ENCODE peak calls at places on chromosomes 1 and 21, in ten cellular contexts. I, J, W, U, O, A, P, T, L and V are unnamed samples.

GRCh38 chr1:221458430-221459156 is 283.3 kb downstream of the DUSP10 start:
- DNase-seq in I (peak; percentile 93), J (no peak), W (no peak), U (no peak), O (no peak), A (no peak), P (no peak), T (no peak), L (no peak), V (no peak)

GRCh38 chr1:31335007-31335406 is 37.9 kb downstream of the FABP3 start:
- DNase-seq in I (peak; percentile 59), J (peak; percentile 7), W (no peak), U (no peak), O (peak; percentile 42), A (peak; percentile 6), P (peak; percentile 58), T (no peak), L (no peak), V (no peak)

GRCh38 chr1:31523769-31524168 is 52.5 kb upstream of the TINAGL1 start:
- DNase-seq in I (no peak), J (no peak), W (no peak), U (no peak), O (no peak), A (no peak), P (no peak), T (peak; percentile 73), L (peak; percentile 55), V (no peak)

GRCh38 chr1:197423006-197423405 is 155.0 kb downstream of the CRB1 start:
- DNase-seq in I (peak; percentile 6), J (peak; percentile 53), W (no peak), U (no peak), O (no peak), A (no peak), P (no peak), T (no peak), L (no peak), V (no peak)

GRCh38 chr1:172172267-172172880 is 248.1 kb upstream of the C1orf105 start:
- DNase-seq in I (no peak), J (peak; percentile 21), W (no peak), U (no peak), O (no peak), A (no peak), P (no peak), T (no peak), L (no peak), V (no peak)

GRCh38 chr1:61210435-61211012 is 128.2 kb downstream of the NFIA start:
- DNase-seq in I (no peak), J (no peak), W (no peak), U (no peak), O (no peak), A (no peak), P (no peak), T (no peak), L (no peak), V (no peak)

GRCh38 chr21:37528150-37528937 is 161.8 kb downstream of the DYRK1A start:
- DNase-seq in I (no peak), J (no peak), W (no peak), U (no peak), O (no peak), A (no peak), P (no peak), T (no peak), L (no peak), V (no peak)

GRCh38 chr1:237681210-237681609 is 209.5 kb downstream of the ZP4 start:
- DNase-seq in I (no peak), J (no peak), W (no peak), U (no peak), O (no peak), A (no peak), P (no peak), T (no peak), L (no peak), V (no peak)

GRCh38 chr1:67717876-67718275 is 32.9 kb downstream of the GADD45A start:
- DNase-seq in I (peak; percentile 38), J (no peak), W (no peak), U (no peak), O (no peak), A (no peak), P (peak; percentile 71), T (no peak), L (no peak), V (no peak)

GRCh38 chr1:223609961-223610360 is 55.5 kb downstream of the CAPN8 start:
- DNase-seq in I (no peak), J (no peak), W (no peak), U (no peak), O (no peak), A (no peak), P (no peak), T (no peak), L (no peak), V (no peak)

GRCh38 chr1:65235867-65236805 is 73.2 kb upstream of the DNAJC6 start:
- DNase-seq in I (peak; percentile 50), J (no peak), W (no peak), U (no peak), O (peak; percentile 40), A (no peak), P (peak; percentile 53), T (no peak), L (no peak), V (no peak)

GRCh38 chr1:203906932-203907331 is 45.5 kb downstream of the SNRPE start:
- DNase-seq in I (peak; percentile 90), J (peak; percentile 88), W (no peak), U (no peak), O (no peak), A (no peak), P (peak; percentile 92), T (no peak), L (no peak), V (no peak)

GRCh38 chr1:37858931-37859506 is 373 bp downstream of the MTF1 start:
- DNase-seq in I (peak; percentile 43), J (peak; percentile 13), W (no peak), U (no peak), O (no peak), A (peak; percentile 87), P (no peak), T (no peak), L (no peak), V (no peak)

GRCh38 chr1:204080163-204080903 is 7.4 kb downstream of the SOX13 start:
- DNase-seq in I (peak; percentile 89), J (peak; percentile 89), W (no peak), U (no peak), O (no peak), A (peak; percentile 97), P (peak; percentile 72), T (peak; percentile 97), L (peak; percentile 94), V (peak; percentile 57)

GRCh38 chr1:162145280-162145965 is 75.9 kb downstream of the NOS1AP start:
- DNase-seq in I (no peak), J (no peak), W (no peak), U (no peak), O (no peak), A (peak; percentile 53), P (no peak), T (no peak), L (no peak), V (peak; percentile 44)

GRCh38 chr1:1157033-1157365 is 16.7 kb upstream of the TTLL10 start:
- DNase-seq in I (no peak), J (no peak), W (no peak), U (no peak), O (no peak), A (no peak), P (no peak), T (no peak), L (no peak), V (no peak)

GRCh38 chr1:12127206-12127810 is 39.5 kb upstream of the TNFRSF1B start:
- DNase-seq in I (no peak), J (no peak), W (no peak), U (no peak), O (no peak), A (no peak), P (no peak), T (no peak), L (no peak), V (no peak)

GRCh38 chr21:43333301-43334062 is 93.4 kb downstream of the SIK1 start:
- DNase-seq in I (peak; percentile 94), J (peak; percentile 93), W (peak; percentile 28), U (no peak), O (no peak), A (peak; percentile 48), P (peak; percentile 48), T (peak; percentile 65), L (peak; percentile 64), V (peak; percentile 54)